ENCODE peak calls at places on chromosomes 1 and 21, in five cellular contexts. One of them, this sample, is unnamed.

GRCh38 chr21:44732263-44732662 is 20.9 kb upstream of the TSPEAR start:
- DNase-seq in H9: peak
- DNase-seq in neuronal stem cell: no peak
- DNase-seq in mesendoderm: no peak
- DNase-seq in IMR-90: no peak
- DNase-seq in this sample: no peak

GRCh38 chr1:41847733-41848132 is 71.0 kb downstream of the HIVEP3 start:
- DNase-seq in H9: no peak
- DNase-seq in neuronal stem cell: no peak
- DNase-seq in mesendoderm: no peak
- DNase-seq in IMR-90: no peak
- DNase-seq in this sample: no peak

GRCh38 chr1:166121010-166121409 is 45.8 kb downstream of the FAM78B start:
- DNase-seq in H9: no peak
- DNase-seq in neuronal stem cell: no peak
- DNase-seq in IMR-90: no peak
- DNase-seq in mesendoderm: no peak
- DNase-seq in this sample: no peak

GRCh38 chr1:24805534-24806301 is 60.5 kb downstream of the CLIC4 start:
- DNase-seq in neuronal stem cell: no peak
- DNase-seq in H9: no peak
- DNase-seq in IMR-90: peak
- DNase-seq in mesendoderm: no peak
- DNase-seq in this sample: peak

GRCh38 chr1:43937179-43937865 is 3.7 kb downstream of the ARTN start:
- DNase-seq in H9: no peak
- DNase-seq in mesendoderm: no peak
- DNase-seq in neuronal stem cell: no peak
- DNase-seq in IMR-90: no peak
- DNase-seq in this sample: peak

GRCh38 chr1:86530211-86530610 is 16.7 kb upstream of the CLCA4 start:
- DNase-seq in mesendoderm: no peak
- DNase-seq in neuronal stem cell: no peak
- DNase-seq in H9: no peak
- DNase-seq in IMR-90: no peak
- DNase-seq in this sample: no peak

GRCh38 chr21:37463083-37463780 is 96.7 kb downstream of the DYRK1A start:
- DNase-seq in IMR-90: peak
- DNase-seq in H9: no peak
- DNase-seq in neuronal stem cell: no peak
- DNase-seq in mesendoderm: peak
- DNase-seq in this sample: no peak

GRCh38 chr1:93681549-93682412 is at the start of gene BCAR3:
- DNase-seq in IMR-90: peak
- DNase-seq in neuronal stem cell: peak
- DNase-seq in mesendoderm: peak
- DNase-seq in H9: peak
- DNase-seq in this sample: peak

GRCh38 chr1:245825128-245825901 is 670.5 kb downstream of the KIF26B start:
- DNase-seq in neuronal stem cell: no peak
- DNase-seq in mesendoderm: peak
- DNase-seq in H9: peak
- DNase-seq in IMR-90: peak
- DNase-seq in this sample: peak

GRCh38 chr1:180627411-180627810 is 4.4 kb upstream of the XPR1 start:
- DNase-seq in H9: no peak
- DNase-seq in mesendoderm: no peak
- DNase-seq in IMR-90: peak
- DNase-seq in neuronal stem cell: no peak
- DNase-seq in this sample: no peak

GRCh38 chr1:78122389-78122788 is 76.6 kb downstream of the GIPC2 start:
- DNase-seq in mesendoderm: no peak
- DNase-seq in IMR-90: no peak
- DNase-seq in neuronal stem cell: no peak
- DNase-seq in H9: no peak
- DNase-seq in this sample: no peak

GRCh38 chr1:54798769-54799641 is 2.1 kb downstream of the TTC22 start:
- DNase-seq in neuronal stem cell: no peak
- DNase-seq in mesendoderm: no peak
- DNase-seq in IMR-90: peak
- DNase-seq in H9: no peak
- DNase-seq in this sample: no peak

GRCh38 chr1:47692196-47692595 is 254.4 kb downstream of the FOXD2 start:
- DNase-seq in mesendoderm: no peak
- DNase-seq in H9: peak
- DNase-seq in IMR-90: no peak
- DNase-seq in neuronal stem cell: no peak
- DNase-seq in this sample: no peak

GRCh38 chr1:53572802-53573148 is 113.6 kb downstream of the DMRTB1 start:
- DNase-seq in IMR-90: no peak
- DNase-seq in neuronal stem cell: no peak
- DNase-seq in mesendoderm: no peak
- DNase-seq in H9: no peak
- DNase-seq in this sample: no peak

GRCh38 chr1:172172267-172172880 is 248.1 kb upstream of the C1orf105 start:
- DNase-seq in IMR-90: peak
- DNase-seq in mesendoderm: no peak
- DNase-seq in H9: no peak
- DNase-seq in neuronal stem cell: no peak
- DNase-seq in this sample: no peak

GRCh38 chr1:215992620-215993019 is 425.5 kb downstream of the KCTD3 start:
- DNase-seq in IMR-90: peak
- DNase-seq in mesendoderm: peak
- DNase-seq in H9: no peak
- DNase-seq in neuronal stem cell: peak
- DNase-seq in this sample: peak

GRCh38 chr1:51417496-51418383 is 87.4 kb upstream of the TTC39A start:
- DNase-seq in neuronal stem cell: no peak
- DNase-seq in IMR-90: peak
- DNase-seq in H9: no peak
- DNase-seq in mesendoderm: peak
- DNase-seq in this sample: no peak

GRCh38 chr1:154838988-154839387 is 31.1 kb downstream of the KCNN3 start:
- DNase-seq in H9: no peak
- DNase-seq in IMR-90: no peak
- DNase-seq in mesendoderm: no peak
- DNase-seq in neuronal stem cell: no peak
- DNase-seq in this sample: no peak

GRCh38 chr1:5980314-5981008 is 11.8 kb downstream of the NPHP4 start:
- DNase-seq in IMR-90: peak
- DNase-seq in neuronal stem cell: peak
- DNase-seq in mesendoderm: peak
- DNase-seq in H9: peak
- DNase-seq in this sample: no peak

GRCh38 chr21:42781150-42781980 is 98.0 kb downstream of the WDR4 start:
- DNase-seq in H9: peak
- DNase-seq in neuronal stem cell: no peak
- DNase-seq in IMR-90: no peak
- DNase-seq in mesendoderm: peak
- DNase-seq in this sample: peak

GRCh38 chr1:92094112-92094511 is 14.0 kb downstream of the BTBD8 start:
- DNase-seq in H9: no peak
- DNase-seq in IMR-90: no peak
- DNase-seq in mesendoderm: no peak
- DNase-seq in neuronal stem cell: no peak
- DNase-seq in this sample: no peak

GRCh38 chr21:36164427-36164784 is 7.8 kb downstream of the DOP1B start:
- DNase-seq in H9: no peak
- DNase-seq in IMR-90: no peak
- DNase-seq in neuronal stem cell: no peak
- DNase-seq in mesendoderm: no peak
- DNase-seq in this sample: no peak

GRCh38 chr1:225735252-225736149 is 42.1 kb upstream of the SRP9 start:
- DNase-seq in neuronal stem cell: no peak
- DNase-seq in H9: no peak
- DNase-seq in mesendoderm: peak
- DNase-seq in IMR-90: peak
- DNase-seq in this sample: no peak

GRCh38 chr1:109769335-109770078 is 5.8 kb upstream of the EPS8L3 start:
- DNase-seq in IMR-90: peak
- DNase-seq in mesendoderm: no peak
- DNase-seq in H9: no peak
- DNase-seq in neuronal stem cell: no peak
- DNase-seq in this sample: peak

GRCh38 chr1:53946252-53947171 is at the start of gene LRRC42:
- DNase-seq in neuronal stem cell: no peak
- DNase-seq in H9: no peak
- DNase-seq in IMR-90: no peak
- DNase-seq in mesendoderm: no peak
- DNase-seq in this sample: no peak

GRCh38 chr1:245292571-245292970 is 137.8 kb downstream of the KIF26B start:
- DNase-seq in H9: no peak
- DNase-seq in IMR-90: no peak
- DNase-seq in neuronal stem cell: no peak
- DNase-seq in mesendoderm: no peak
- DNase-seq in this sample: no peak

GRCh38 chr1:87093286-87093685 is 178.9 kb downstream of the HS2ST1 start:
- DNase-seq in mesendoderm: peak
- DNase-seq in IMR-90: peak
- DNase-seq in neuronal stem cell: no peak
- DNase-seq in H9: no peak
- DNase-seq in this sample: peak

GRCh38 chr1:201714542-201715276 is 114.2 kb upstream of the IPO9 start:
- DNase-seq in IMR-90: peak
- DNase-seq in mesendoderm: peak
- DNase-seq in neuronal stem cell: no peak
- DNase-seq in H9: no peak
- DNase-seq in this sample: peak

GRCh38 chr1:201716742-201717135 is 112.2 kb upstream of the IPO9 start:
- DNase-seq in H9: no peak
- DNase-seq in IMR-90: no peak
- DNase-seq in neuronal stem cell: no peak
- DNase-seq in mesendoderm: no peak
- DNase-seq in this sample: no peak

GRCh38 chr1:201717286-201717685 is 111.7 kb upstream of the IPO9 start:
- DNase-seq in mesendoderm: no peak
- DNase-seq in neuronal stem cell: no peak
- DNase-seq in IMR-90: no peak
- DNase-seq in H9: no peak
- DNase-seq in this sample: no peak

GRCh38 chr1:201715351-201715750 is 113.6 kb upstream of the IPO9 start:
- DNase-seq in IMR-90: no peak
- DNase-seq in H9: no peak
- DNase-seq in neuronal stem cell: no peak
- DNase-seq in mesendoderm: no peak
- DNase-seq in this sample: no peak

GRCh38 chr1:201715801-201716741 is 112.9 kb upstream of the IPO9 start:
- DNase-seq in IMR-90: no peak
- DNase-seq in H9: no peak
- DNase-seq in neuronal stem cell: no peak
- DNase-seq in mesendoderm: no peak
- DNase-seq in this sample: no peak
- H3K4ac ChIP-seq in IMR-90: peak
- H3K4ac ChIP-seq in H9: no peak
- H3K4ac ChIP-seq in neuronal stem cell: no peak
- H3K4ac ChIP-seq in mesendoderm: no peak
- H3K4ac ChIP-seq in this sample: no peak

GRCh38 chr1:224730950-224731349 is 114.8 kb downstream of the CNIH3 start:
- DNase-seq in IMR-90: peak
- DNase-seq in mesendoderm: no peak
- DNase-seq in H9: no peak
- DNase-seq in neuronal stem cell: no peak
- DNase-seq in this sample: no peak

GRCh38 chr1:224727851-224728250 is 111.7 kb downstream of the CNIH3 start:
- DNase-seq in mesendoderm: no peak
- DNase-seq in neuronal stem cell: no peak
- DNase-seq in H9: no peak
- DNase-seq in IMR-90: no peak
- DNase-seq in this sample: no peak

GRCh38 chr1:224726783-224727182 is 110.7 kb downstream of the CNIH3 start:
- DNase-seq in IMR-90: peak
- DNase-seq in H9: no peak
- DNase-seq in neuronal stem cell: no peak
- DNase-seq in mesendoderm: peak
- DNase-seq in this sample: no peak

GRCh38 chr1:224730540-224730939 is 114.4 kb downstream of the CNIH3 start:
- DNase-seq in neuronal stem cell: no peak
- DNase-seq in IMR-90: no peak
- DNase-seq in H9: no peak
- DNase-seq in mesendoderm: no peak
- DNase-seq in this sample: no peak

GRCh38 chr1:224727351-224727750 is 111.2 kb downstream of the CNIH3 start:
- DNase-seq in IMR-90: no peak
- DNase-seq in mesendoderm: no peak
- DNase-seq in H9: no peak
- DNase-seq in neuronal stem cell: no peak
- DNase-seq in this sample: no peak
- H3K4ac ChIP-seq in IMR-90: peak
- H3K4ac ChIP-seq in mesendoderm: no peak
- H3K4ac ChIP-seq in H9: no peak
- H3K4ac ChIP-seq in neuronal stem cell: no peak
- H3K4ac ChIP-seq in this sample: no peak

GRCh38 chr1:7609311-7609994 is 161.6 kb upstream of the VAMP3 start:
- DNase-seq in IMR-90: no peak
- DNase-seq in neuronal stem cell: no peak
- DNase-seq in H9: no peak
- DNase-seq in mesendoderm: peak
- DNase-seq in this sample: no peak
- H3K4ac ChIP-seq in IMR-90: no peak
- H3K4ac ChIP-seq in neuronal stem cell: no peak
- H3K4ac ChIP-seq in H9: no peak
- H3K4ac ChIP-seq in mesendoderm: peak
- H3K4ac ChIP-seq in this sample: no peak

GRCh38 chr1:206116873-206117150 is 376 bp downstream of the AVPR1B start:
- DNase-seq in mesendoderm: no peak
- DNase-seq in IMR-90: no peak
- DNase-seq in H9: peak
- DNase-seq in neuronal stem cell: no peak
- DNase-seq in this sample: no peak
- H3K4ac ChIP-seq in mesendoderm: no peak
- H3K4ac ChIP-seq in IMR-90: no peak
- H3K4ac ChIP-seq in H9: no peak
- H3K4ac ChIP-seq in neuronal stem cell: no peak
- H3K4ac ChIP-seq in this sample: no peak

This sample was measured in trophoblast cell.